ENCODE peak calls at places on chromosomes 5 and 9, in six cellular contexts. One of them, this sample, is unnamed.

GRCh38 chr5:94192658-94193391 is 425.6 kb downstream of the KIAA0825 start:
- DNase-seq in GM12865: no peak
- DNase-seq in NCI-H526 treated with DMSO at 0.1 percent for 48 hours: no peak
- DNase-seq in foreskin fibroblast: no peak
- DNase-seq in adipocyte: no peak
- DNase-seq in NCI-H748 treated with DMSO at 0.1 percent for 48 hours: no peak
- DNase-seq in this sample: peak

GRCh38 chr5:87105577-87105976 is 162.1 kb upstream of the RASA1 start:
- DNase-seq in NCI-H526 treated with DMSO at 0.1 percent for 48 hours: no peak
- DNase-seq in adipocyte: no peak
- DNase-seq in GM12865: no peak
- DNase-seq in NCI-H748 treated with DMSO at 0.1 percent for 48 hours: no peak
- DNase-seq in foreskin fibroblast: no peak
- DNase-seq in this sample: no peak

GRCh38 chr5:45893309-45893708 is 197.1 kb upstream of the HCN1 start:
- DNase-seq in adipocyte: no peak
- DNase-seq in foreskin fibroblast: no peak
- DNase-seq in NCI-H526 treated with DMSO at 0.1 percent for 48 hours: no peak
- DNase-seq in NCI-H748 treated with DMSO at 0.1 percent for 48 hours: no peak
- DNase-seq in GM12865: no peak
- DNase-seq in this sample: no peak

GRCh38 chr5:115355095-115355494 is 58.6 kb upstream of the CCDC112 start:
- DNase-seq in NCI-H526 treated with DMSO at 0.1 percent for 48 hours: no peak
- DNase-seq in NCI-H748 treated with DMSO at 0.1 percent for 48 hours: no peak
- DNase-seq in adipocyte: no peak
- DNase-seq in GM12865: no peak
- DNase-seq in foreskin fibroblast: no peak
- DNase-seq in this sample: no peak

GRCh38 chr5:137566118-137566541 is 67.0 kb upstream of the SPOCK1 start:
- DNase-seq in NCI-H526 treated with DMSO at 0.1 percent for 48 hours: no peak
- DNase-seq in foreskin fibroblast: no peak
- DNase-seq in adipocyte: peak
- DNase-seq in NCI-H748 treated with DMSO at 0.1 percent for 48 hours: no peak
- DNase-seq in GM12865: no peak
- DNase-seq in this sample: no peak

GRCh38 chr9:135394699-135395645 is 84.6 kb upstream of the PPP1R26 start:
- DNase-seq in NCI-H748 treated with DMSO at 0.1 percent for 48 hours: no peak
- DNase-seq in adipocyte: no peak
- DNase-seq in foreskin fibroblast: no peak
- DNase-seq in NCI-H526 treated with DMSO at 0.1 percent for 48 hours: no peak
- DNase-seq in GM12865: no peak
- DNase-seq in this sample: no peak

GRCh38 chr9:123225374-123225813 is 43.0 kb downstream of the STRBP start:
- DNase-seq in NCI-H748 treated with DMSO at 0.1 percent for 48 hours: no peak
- DNase-seq in foreskin fibroblast: peak
- DNase-seq in GM12865: peak
- DNase-seq in NCI-H526 treated with DMSO at 0.1 percent for 48 hours: no peak
- DNase-seq in adipocyte: peak
- DNase-seq in this sample: peak

GRCh38 chr9:70995511-70995910 is 125.9 kb downstream of the TRPM3 start:
- DNase-seq in GM12865: no peak
- DNase-seq in NCI-H748 treated with DMSO at 0.1 percent for 48 hours: no peak
- DNase-seq in foreskin fibroblast: no peak
- DNase-seq in NCI-H526 treated with DMSO at 0.1 percent for 48 hours: no peak
- DNase-seq in adipocyte: no peak
- DNase-seq in this sample: no peak

GRCh38 chr5:126757713-126758357 is 19.1 kb upstream of the LMNB1 start:
- DNase-seq in GM12865: no peak
- DNase-seq in NCI-H526 treated with DMSO at 0.1 percent for 48 hours: no peak
- DNase-seq in adipocyte: no peak
- DNase-seq in NCI-H748 treated with DMSO at 0.1 percent for 48 hours: no peak
- DNase-seq in foreskin fibroblast: no peak
- DNase-seq in this sample: no peak

GRCh38 chr5:40962207-40962955 is 53.1 kb downstream of the C7 start:
- DNase-seq in NCI-H526 treated with DMSO at 0.1 percent for 48 hours: no peak
- DNase-seq in foreskin fibroblast: no peak
- DNase-seq in GM12865: no peak
- DNase-seq in adipocyte: no peak
- DNase-seq in NCI-H748 treated with DMSO at 0.1 percent for 48 hours: no peak
- DNase-seq in this sample: no peak

GRCh38 chr9:120980951-120981350 is 54.4 kb upstream of the TRAF1 start:
- DNase-seq in foreskin fibroblast: no peak
- DNase-seq in NCI-H526 treated with DMSO at 0.1 percent for 48 hours: no peak
- DNase-seq in adipocyte: no peak
- DNase-seq in NCI-H748 treated with DMSO at 0.1 percent for 48 hours: no peak
- DNase-seq in GM12865: no peak
- DNase-seq in this sample: no peak

GRCh38 chr5:93644760-93645159 is 61.7 kb downstream of the NR2F1 start:
- DNase-seq in adipocyte: no peak
- DNase-seq in foreskin fibroblast: no peak
- DNase-seq in NCI-H748 treated with DMSO at 0.1 percent for 48 hours: no peak
- DNase-seq in GM12865: no peak
- DNase-seq in NCI-H526 treated with DMSO at 0.1 percent for 48 hours: no peak
- DNase-seq in this sample: no peak

GRCh38 chr5:58770131-58770530 is 187.3 kb downstream of the RAB3C start:
- DNase-seq in adipocyte: no peak
- DNase-seq in foreskin fibroblast: no peak
- DNase-seq in GM12865: no peak
- DNase-seq in NCI-H748 treated with DMSO at 0.1 percent for 48 hours: no peak
- DNase-seq in NCI-H526 treated with DMSO at 0.1 percent for 48 hours: no peak
- DNase-seq in this sample: no peak

GRCh38 chr5:173902743-173903142 is 14.6 kb downstream of the CPEB4 start:
- DNase-seq in NCI-H748 treated with DMSO at 0.1 percent for 48 hours: no peak
- DNase-seq in foreskin fibroblast: no peak
- DNase-seq in adipocyte: no peak
- DNase-seq in NCI-H526 treated with DMSO at 0.1 percent for 48 hours: no peak
- DNase-seq in GM12865: no peak
- DNase-seq in this sample: no peak

GRCh38 chr9:86614871-86615849 is 260.9 kb upstream of the TUT7 start:
- DNase-seq in adipocyte: peak
- DNase-seq in foreskin fibroblast: peak
- DNase-seq in NCI-H748 treated with DMSO at 0.1 percent for 48 hours: no peak
- DNase-seq in GM12865: peak
- DNase-seq in NCI-H526 treated with DMSO at 0.1 percent for 48 hours: no peak
- DNase-seq in this sample: peak

This sample was measured in GM13976.